ENCODE peak calls at places on chromosomes 2 and 18, in five cellular contexts. One of them, this sample, is unnamed. For H3K4me1 and H3K36me3, the result is how much of the 10 kb centered on the place peaks cover.

GRCh38 chr18:41073372-41073954 is 881.6 kb upstream of the PIK3C3 start:
- DNase-seq in uterus: no peak
- DNase-seq in heart left ventricle: no peak
- DNase-seq in body of pancreas: no peak
- DNase-seq in sigmoid colon: no peak
- DNase-seq in this sample: no peak

GRCh38 chr2:234996467-234997270 is 44.9 kb downstream of the SH3BP4 start:
- DNase-seq in uterus: no peak
- DNase-seq in sigmoid colon: peak
- DNase-seq in heart left ventricle: no peak
- DNase-seq in body of pancreas: no peak
- DNase-seq in this sample: no peak

GRCh38 chr18:79778291-79778791 is 19.4 kb upstream of the KCNG2 start:
- DNase-seq in body of pancreas: no peak
- DNase-seq in uterus: no peak
- DNase-seq in sigmoid colon: peak
- DNase-seq in heart left ventricle: no peak
- DNase-seq in this sample: peak

GRCh38 chr2:175964195-175964594 is 37.9 kb downstream of the LNPK start:
- DNase-seq in uterus: no peak
- DNase-seq in body of pancreas: peak
- DNase-seq in heart left ventricle: no peak
- DNase-seq in sigmoid colon: no peak
- DNase-seq in this sample: no peak

GRCh38 chr2:218010116-218010837 is 7.5 kb upstream of the TNS1 start:
- DNase-seq in body of pancreas: peak
- DNase-seq in sigmoid colon: peak
- DNase-seq in uterus: peak
- DNase-seq in heart left ventricle: peak
- DNase-seq in this sample: no peak

GRCh38 chr2:217919781-217920351 is 82.9 kb downstream of the TNS1 start:
- DNase-seq in sigmoid colon: peak
- DNase-seq in heart left ventricle: peak
- DNase-seq in body of pancreas: no peak
- DNase-seq in uterus: peak
- DNase-seq in this sample: peak

GRCh38 chr2:38155-38554 is 8.2 kb downstream of the FAM110C start:
- DNase-seq in body of pancreas: no peak
- DNase-seq in uterus: no peak
- DNase-seq in heart left ventricle: no peak
- DNase-seq in sigmoid colon: no peak
- DNase-seq in this sample: no peak

GRCh38 chr2:37585982-37586621 is 85.3 kb downstream of the CDC42EP3 start:
- DNase-seq in uterus: peak
- DNase-seq in heart left ventricle: no peak
- DNase-seq in sigmoid colon: peak
- DNase-seq in body of pancreas: peak
- DNase-seq in this sample: no peak

GRCh38 chr2:10493636-10494281 is 45.6 kb upstream of the ODC1 start:
- DNase-seq in heart left ventricle: no peak
- DNase-seq in body of pancreas: peak
- DNase-seq in sigmoid colon: no peak
- DNase-seq in uterus: no peak
- DNase-seq in this sample: peak

GRCh38 chr2:144801325-144801724 is 281.4 kb upstream of the ZEB2 start:
- DNase-seq in sigmoid colon: no peak
- DNase-seq in heart left ventricle: no peak
- DNase-seq in uterus: no peak
- DNase-seq in body of pancreas: no peak
- DNase-seq in this sample: no peak

GRCh38 chr2:10407841-10408648 is 40.1 kb downstream of the ODC1 start:
- DNase-seq in heart left ventricle: no peak
- DNase-seq in sigmoid colon: peak
- DNase-seq in body of pancreas: peak
- DNase-seq in uterus: peak
- DNase-seq in this sample: peak

GRCh38 chr2:126359494-126359893 is 296.5 kb upstream of the GYPC start:
- DNase-seq in body of pancreas: no peak
- DNase-seq in uterus: no peak
- DNase-seq in sigmoid colon: no peak
- DNase-seq in heart left ventricle: no peak
- DNase-seq in this sample: no peak

GRCh38 chr18:74944676-74945075 is 264.3 kb downstream of the PTGR3 start:
- DNase-seq in heart left ventricle: no peak
- DNase-seq in body of pancreas: no peak
- DNase-seq in sigmoid colon: no peak
- DNase-seq in uterus: no peak
- DNase-seq in this sample: no peak

GRCh38 chr18:74947417-74947816 is 261.5 kb downstream of the PTGR3 start:
- DNase-seq in body of pancreas: no peak
- DNase-seq in uterus: no peak
- DNase-seq in heart left ventricle: no peak
- DNase-seq in sigmoid colon: no peak
- DNase-seq in this sample: no peak

GRCh38 chr18:74947875-74948274 is 261.1 kb downstream of the PTGR3 start:
- DNase-seq in body of pancreas: no peak
- DNase-seq in uterus: no peak
- DNase-seq in heart left ventricle: no peak
- DNase-seq in sigmoid colon: no peak
- DNase-seq in this sample: no peak

GRCh38 chr18:74945774-74946545 is 263.0 kb downstream of the PTGR3 start:
- DNase-seq in heart left ventricle: no peak
- DNase-seq in uterus: no peak
- DNase-seq in body of pancreas: no peak
- DNase-seq in sigmoid colon: no peak
- DNase-seq in this sample: no peak

DNA sequence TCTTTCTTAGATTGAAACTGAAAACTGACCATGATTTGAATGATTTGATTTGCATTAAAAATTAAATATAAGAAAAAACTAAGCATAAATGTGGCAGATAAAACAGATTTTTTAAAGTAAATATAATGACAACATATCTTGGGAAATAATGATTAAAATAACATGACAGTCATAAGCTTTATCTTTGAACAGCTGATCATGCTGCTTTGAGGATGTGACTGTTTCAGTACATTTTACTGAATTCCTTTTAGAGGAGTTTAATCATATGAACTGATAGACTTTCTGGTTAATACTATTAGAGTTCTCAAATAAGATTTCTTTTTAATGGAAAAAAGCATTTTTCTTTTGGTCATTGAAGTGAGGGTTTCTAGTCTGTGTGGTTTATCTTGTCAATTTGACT is 262.3 kb downstream of the PTGR3 start:
- DNase-seq in heart left ventricle: no peak
- DNase-seq in uterus: no peak
- DNase-seq in sigmoid colon: no peak
- DNase-seq in body of pancreas: no peak
- DNase-seq in this sample: no peak
- H3K4me1 ChIP-seq in heart left ventricle: under half
- H3K4me1 ChIP-seq in uterus: under half
- H3K4me1 ChIP-seq in sigmoid colon: under half
- H3K4me1 ChIP-seq in body of pancreas: under half
- H3K4me1 ChIP-seq in this sample: under half

GRCh38 chr2:233261819-233262555 is 10.5 kb downstream of the ATG16L1 start:
- DNase-seq in sigmoid colon: no peak
- DNase-seq in heart left ventricle: no peak
- DNase-seq in uterus: no peak
- DNase-seq in body of pancreas: no peak
- DNase-seq in this sample: no peak
- H3K36me3 ChIP-seq in sigmoid colon: half or more
- H3K36me3 ChIP-seq in heart left ventricle: half or more
- H3K36me3 ChIP-seq in uterus: under half
- H3K36me3 ChIP-seq in body of pancreas: under half
- H3K36me3 ChIP-seq in this sample: under half

GRCh38 chr2:111897924-111898702 is at the start of gene MERTK:
- DNase-seq in uterus: peak
- DNase-seq in sigmoid colon: peak
- DNase-seq in heart left ventricle: peak
- DNase-seq in body of pancreas: peak
- DNase-seq in this sample: peak
- TF ChIP-seq POLR2A in uterus: peak
- TF ChIP-seq POLR2A in sigmoid colon: no peak
- TF ChIP-seq POLR2A in heart left ventricle: peak
- TF ChIP-seq POLR2A in body of pancreas: peak
- TF ChIP-seq POLR2A in this sample: peak

DNA sequence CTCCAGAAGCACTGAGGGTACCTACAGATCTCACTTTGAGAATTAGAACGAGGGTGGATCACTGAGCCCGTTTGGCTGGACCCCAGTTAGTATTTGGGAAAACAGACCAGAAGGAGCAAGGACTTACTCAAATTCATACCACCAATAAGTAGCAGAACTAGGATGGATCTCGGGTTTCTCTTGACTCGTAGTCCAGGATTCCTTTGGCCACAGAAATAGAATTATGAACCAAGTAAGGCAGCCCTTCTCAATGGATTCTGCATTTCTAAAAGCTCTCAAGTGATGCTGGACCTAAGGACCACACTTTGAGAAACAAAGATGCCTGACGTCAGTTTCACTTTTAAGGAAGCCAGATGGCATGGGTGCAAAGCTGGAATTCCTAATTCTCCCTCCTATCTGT is 153.0 kb downstream of the KLHL29 start:
- DNase-seq in sigmoid colon: no peak
- DNase-seq in heart left ventricle: no peak
- DNase-seq in body of pancreas: no peak
- DNase-seq in uterus: no peak
- DNase-seq in this sample: no peak
- H3K4me1 ChIP-seq in sigmoid colon: under half
- H3K4me1 ChIP-seq in heart left ventricle: under half
- H3K4me1 ChIP-seq in body of pancreas: under half
- H3K4me1 ChIP-seq in uterus: under half
- H3K4me1 ChIP-seq in this sample: under half

This sample was measured in right lobe of liver.